ENCODE peak calls at places on chromosomes 6 and 20, in eight cellular contexts. I is OCI-M1; K is NCI-H526; Q is Right ventricle myocardium inferior; C is HFFc6; U is NCI-H2081 treated with DMSO at 0.1 percent for 48 hours; W is stimulated activated CD8-positive, alpha-beta memory T cell treated with anti-CD3 and anti-CD28 coated beads, Interleukin-15, amount 100 ng/mL, for 24 hours; P is stimulated activated CD4-positive, alpha-beta T cell treated with anti-CD3 and anti-CD28 coated beads, TNF-alpha, amount 100 ng/mL, for 48 hours. L is an unnamed sample.

GRCh38 chr20:48850257-48850656 is 22.5 kb upstream of the PREX1 start:
- DNase-seq in C (no peak), K (no peak), W (no peak), U (no peak), P (no peak), I (no peak), Q (no peak), L (no peak)

GRCh38 chr6:112253842-112254816 is at the start of gene LAMA4:
- DNase-seq in C (peak; percentile 33), P (no peak), W (no peak), Q (peak; percentile 85), K (peak; percentile 42), U (no peak), I (no peak), L (peak; percentile 41)

GRCh38 chr6:133407320-133408100 is 166.4 kb downstream of the EYA4 start:
- DNase-seq in U (no peak), K (no peak), C (no peak), Q (no peak), I (peak; percentile 43), W (no peak), P (no peak), L (no peak)

GRCh38 chr6:136669299-136669699 is 119.1 kb upstream of the MAP7 start:
- DNase-seq in P (no peak), I (no peak), U (no peak), C (peak; percentile 89), K (no peak), W (no peak), Q (no peak), L (no peak)

GRCh38 chr6:33117826-33118277 is 42.1 kb downstream of the HLA-DPB1 start:
- DNase-seq in W (no peak), U (no peak), P (no peak), K (peak; percentile 91), Q (no peak), I (no peak), C (no peak), L (no peak)

GRCh38 chr6:13788820-13789219 is 25.5 kb downstream of the MCUR1 start:
- DNase-seq in K (no peak), U (no peak), Q (no peak), W (no peak), P (no peak), I (no peak), C (no peak), L (no peak)

GRCh38 chr6:74137910-74138309 is 441.9 kb downstream of the CD109 start:
- DNase-seq in P (no peak), U (no peak), Q (no peak), I (peak; percentile 54), K (no peak), C (peak; percentile 19), W (no peak), L (no peak)

GRCh38 chr6:7314414-7314813 is 1.4 kb upstream of the SSR1 start:
- DNase-seq in K (no peak), P (no peak), W (no peak), I (no peak), Q (no peak), U (no peak), C (no peak), L (no peak)

GRCh38 chr20:2299301-2299700 is 3.5 kb downstream of the TGM3 start:
- DNase-seq in Q (peak; percentile 87), I (peak; percentile 31), C (no peak), U (no peak), K (no peak), W (no peak), P (no peak), L (no peak)

GRCh38 chr6:157912326-157912725 is 69.3 kb upstream of the SYNJ2 start:
- DNase-seq in W (no peak), C (peak; percentile 72), P (no peak), Q (no peak), I (no peak), K (no peak), U (no peak), L (no peak)

GRCh38 chr20:52305843-52306242 is 114.3 kb upstream of the ZFP64 start:
- DNase-seq in I (no peak), K (no peak), C (no peak), W (no peak), Q (no peak), P (no peak), U (no peak), L (no peak)

L was measured in SHP77 treated with DMSO at 0.1 percent for 48 hours.